ENCODE peak calls at places on chromosomes 3 and 15, in six cellular contexts. V, Q, R, P, H and W are unnamed samples.

GRCh38 chr15:89672221-89673161 is 6.7 kb downstream of the PLIN1 start:
- DNase-seq in H (no peak), R (no peak), Q (no peak), P (no peak), V (no peak), W (no peak)

GRCh38 chr3:130789678-130790340 is 43.2 kb upstream of the PIK3R4 start:
- DNase-seq in Q (no peak), H (no peak), V (peak), R (no peak), P (no peak), W (peak)

GRCh38 chr3:16817201-16817600 is 67.6 kb upstream of the PLCL2 start:
- DNase-seq in P (no peak), R (no peak), Q (no peak), V (no peak), H (no peak), W (no peak)

GRCh38 chr3:177724020-177724638 is 526.8 kb upstream of the TBL1XR1 start:
- DNase-seq in H (peak), P (no peak), Q (peak), R (no peak), V (peak), W (no peak)

GRCh38 chr3:108296239-108296638 is at the start of gene HHLA2:
- DNase-seq in Q (no peak), R (no peak), V (peak), H (no peak), P (no peak), W (no peak)

GRCh38 chr3:121431717-121432517 is 113.9 kb downstream of the POLQ start:
- DNase-seq in Q (no peak), R (peak), H (peak), P (no peak), V (peak), W (no peak)

GRCh38 chr15:45449878-45450277 is 71.5 kb upstream of the GATM start:
- DNase-seq in H (no peak), P (peak), V (peak), R (no peak), Q (no peak), W (no peak)

GRCh38 chr15:49906976-49907375 is 212.1 kb downstream of the ATP8B4 start:
- DNase-seq in Q (no peak), R (no peak), H (no peak), V (no peak), P (no peak), W (no peak)

GRCh38 chr3:179037361-179037760 is 34.2 kb downstream of the ZMAT3 start:
- DNase-seq in H (peak), R (peak), V (peak), P (peak), Q (peak), W (no peak)

GRCh38 chr3:128499724-128500275 is 6.8 kb upstream of the GATA2 start:
- DNase-seq in P (peak), R (no peak), V (peak), Q (no peak), H (no peak), W (no peak)

GRCh38 chr15:47398594-47398993 is 318.7 kb upstream of the SEMA6D start:
- DNase-seq in H (no peak), P (no peak), Q (no peak), V (no peak), R (no peak), W (no peak)

GRCh38 chr3:141012571-141012970 is 38.6 kb upstream of the SPSB4 start:
- DNase-seq in V (no peak), H (no peak), Q (no peak), P (no peak), R (no peak), W (no peak)

GRCh38 chr3:9340450-9341009 is 22.3 kb upstream of the THUMPD3 start:
- DNase-seq in H (no peak), R (peak), P (no peak), Q (no peak), V (no peak), W (no peak)

GRCh38 chr3:14001136-14001535 is 121.3 kb upstream of the WNT7A start:
- DNase-seq in H (no peak), Q (no peak), P (no peak), R (no peak), V (no peak), W (no peak)

GRCh38 chr15:40379853-40380252 is 2.7 kb upstream of the KNSTRN start:
- DNase-seq in H (peak), R (peak), V (no peak), Q (peak), P (no peak), W (no peak)

GRCh38 chr15:30885814-30886213 is 17.9 kb upstream of the FAN1 start:
- DNase-seq in P (no peak), Q (no peak), R (no peak), V (no peak), H (no peak), W (peak)

GRCh38 chr3:73999501-73999900 is 374.8 kb upstream of the PDZRN3 start:
- DNase-seq in P (no peak), V (no peak), Q (no peak), H (no peak), R (no peak), W (no peak)

GRCh38 chr15:32668942-32669341 is 27.4 kb downstream of the SCG5 start:
- DNase-seq in H (no peak), Q (no peak), P (no peak), R (no peak), V (no peak), W (peak)

GRCh38 chr3:167487556-167487955 is 13.7 kb upstream of the SERPINI2 start:
- DNase-seq in V (no peak), H (no peak), P (no peak), R (no peak), Q (no peak), W (no peak)

GRCh38 chr3:122892561-122892960 is 97.7 kb downstream of the SLC49A4 start:
- DNase-seq in R (no peak), P (no peak), Q (no peak), H (no peak), V (no peak), W (no peak)
- H3K27ac ChIP-seq in R (no peak), P (no peak), Q (no peak), H (no peak), V (no peak), W (no peak)

GRCh38 chr3:152236741-152237140 is 32.0 kb upstream of the MBNL1 start:
- DNase-seq in Q (no peak), V (no peak), H (no peak), R (no peak), P (no peak), W (no peak)
- H3K4me3 ChIP-seq in Q (no peak), V (no peak), H (no peak), R (no peak), P (no peak), W (no peak)

GRCh38 chr3:114872588-114872987 is 274.5 kb downstream of the ZBTB20 start:
- DNase-seq in R (no peak), V (no peak), H (no peak), P (no peak), Q (no peak), W (no peak)

GRCh38 chr3:114867828-114868498 is 279.1 kb downstream of the ZBTB20 start:
- DNase-seq in Q (no peak), H (peak), V (no peak), P (no peak), R (no peak), W (no peak)

GRCh38 chr3:114874447-114874846 is 272.6 kb downstream of the ZBTB20 start:
- DNase-seq in R (no peak), P (no peak), H (peak), Q (no peak), V (no peak), W (no peak)

GRCh38 chr3:114873590-114873989 is 273.5 kb downstream of the ZBTB20 start:
- DNase-seq in P (no peak), R (no peak), Q (no peak), H (no peak), V (no peak), W (no peak)

DNA sequence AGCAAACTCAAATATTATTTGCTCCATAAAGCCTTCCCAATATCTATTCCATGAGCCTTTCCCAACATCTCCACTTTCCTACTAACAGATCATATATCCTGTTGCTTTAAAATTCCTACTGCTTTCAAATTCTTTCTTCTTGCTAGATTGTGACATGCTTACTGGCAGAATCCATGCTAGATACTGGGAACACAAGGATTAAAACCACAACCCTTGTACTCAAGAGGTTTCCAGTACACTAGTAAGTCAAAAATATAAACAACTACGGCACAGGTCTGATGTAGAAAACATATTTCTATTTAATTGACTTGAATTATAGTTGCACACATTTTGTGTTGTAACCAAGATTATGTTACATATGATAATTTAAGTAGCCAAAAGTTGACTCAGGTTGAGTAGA is 275.0 kb downstream of the ZBTB20 start:
- DNase-seq in P (no peak), Q (no peak), R (no peak), V (no peak), H (no peak), W (no peak)
- H3K27ac ChIP-seq in P (no peak), Q (peak), R (no peak), V (no peak), H (no peak), W (no peak)

GRCh38 chr3:61903074-61903473 is 341.7 kb downstream of the PTPRG start:
- DNase-seq in R (no peak), H (no peak), V (no peak), P (no peak), Q (no peak), W (no peak)

GRCh38 chr3:61901481-61901880 is 340.1 kb downstream of the PTPRG start:
- DNase-seq in P (no peak), Q (no peak), R (no peak), V (no peak), H (no peak), W (no peak)

GRCh38 chr3:61901986-61902385 is 340.6 kb downstream of the PTPRG start:
- DNase-seq in V (no peak), H (no peak), P (no peak), R (no peak), Q (no peak), W (no peak)

GRCh38 chr3:61907210-61907609 is 345.8 kb downstream of the PTPRG start:
- DNase-seq in V (no peak), H (no peak), P (no peak), Q (no peak), R (no peak), W (no peak)

DNA sequence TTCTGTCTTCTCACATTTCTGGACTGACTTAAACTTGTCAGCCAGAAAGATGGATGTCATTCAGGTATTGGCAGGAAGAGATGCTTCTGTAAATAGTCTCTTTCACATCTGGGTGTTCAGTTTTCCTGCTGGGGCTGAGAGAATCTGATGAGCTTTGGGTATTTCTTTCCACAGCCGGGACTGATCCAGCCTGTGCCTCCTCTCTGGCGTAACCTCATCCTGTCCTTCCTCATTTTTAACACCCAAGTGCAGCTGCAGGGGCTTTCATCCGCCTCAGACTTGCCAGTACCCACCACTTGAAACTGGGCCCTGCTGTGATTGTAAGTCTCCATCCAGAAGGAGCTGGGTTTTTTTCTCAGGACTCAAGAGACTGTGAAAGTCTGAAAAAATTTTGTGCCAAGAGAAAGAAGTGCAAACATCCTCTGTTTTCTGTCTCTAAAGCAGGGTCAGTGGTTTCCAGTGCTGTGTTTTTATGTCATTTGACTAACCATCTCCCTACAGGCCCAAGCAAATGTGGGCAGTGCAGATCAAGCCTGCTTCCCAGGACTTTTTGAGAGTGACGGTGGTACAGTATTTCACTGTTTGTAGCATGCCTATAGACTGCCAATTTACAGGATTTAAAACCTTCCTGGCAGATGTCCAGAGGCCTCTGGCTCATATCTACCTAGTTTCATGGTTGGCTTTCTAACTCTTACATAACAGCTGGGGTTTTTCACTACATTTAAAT is 342.7 kb downstream of the PTPRG start:
- DNase-seq in R (peak), Q (peak), V (peak), P (no peak), H (no peak), W (no peak)
- H3K4me3 ChIP-seq in R (no peak), Q (no peak), V (no peak), P (no peak), H (no peak), W (no peak)

GRCh38 chr15:60390231-60390630 is 7.6 kb downstream of the ANXA2 start:
- DNase-seq in H (no peak), Q (no peak), P (no peak), V (no peak), R (no peak), W (peak)

GRCh38 chr15:60391722-60392340 is 6.0 kb downstream of the ANXA2 start:
- DNase-seq in R (no peak), P (no peak), Q (no peak), V (no peak), H (no peak), W (peak)

GRCh38 chr15:60390931-60391501 is 6.8 kb downstream of the ANXA2 start:
- DNase-seq in P (no peak), R (peak), V (peak), H (peak), Q (no peak), W (peak)

GRCh38 chr15:60392986-60393811 is 4.6 kb downstream of the ANXA2 start:
- DNase-seq in P (no peak), Q (peak), H (peak), R (peak), V (peak), W (peak)

GRCh38 chr15:60392601-60392985 is 5.2 kb downstream of the ANXA2 start:
- DNase-seq in R (peak), Q (no peak), V (no peak), P (no peak), H (no peak), W (peak)
- H3K27ac ChIP-seq in R (peak), Q (peak), V (peak), P (peak), H (peak), W (peak)